ENCODE peak calls at places on chromosomes 6 and 20, in eight cellular contexts. R is endothelial cell of umbilical vein; U is activated CD8-positive, alpha-beta memory T cell treated with anti-CD3 and anti-CD28 coated beads for 24 hours; I is activated naive CD8-positive, alpha-beta T cell treated with anti-CD3 and anti-CD28 coated beads, Interleukin-2, amount 50 U/mL, for 24 hours; X is astrocyte; E is aorta; W is A172; S is prostate gland. P is an unnamed sample.

GRCh38 chr6:134317471-134318131 is at the start of gene SGK1:
- DNase-seq in W (peak), E (no peak), U (peak), S (peak), I (peak), X (peak), R (peak), P (peak)

GRCh38 chr20:6715350-6716063 is 52.0 kb upstream of the BMP2 start:
- DNase-seq in S (no peak), W (no peak), U (no peak), R (no peak), I (no peak), X (no peak), E (no peak), P (no peak)

GRCh38 chr20:49310695-49311094 is 32.8 kb upstream of the ZNFX1 start:
- DNase-seq in X (no peak), W (no peak), E (no peak), I (no peak), S (no peak), R (peak), U (no peak), P (no peak)

GRCh38 chr6:84779917-84780316 is 15.5 kb upstream of the TBX18 start:
- DNase-seq in X (no peak), U (no peak), I (no peak), E (no peak), S (no peak), W (no peak), R (no peak), P (no peak)

GRCh38 chr20:43746344-43747137 is 19.7 kb upstream of the GTSF1L start:
- DNase-seq in U (no peak), E (no peak), S (no peak), I (no peak), R (no peak), W (peak), X (no peak), P (no peak)

GRCh38 chr6:72579865-72580264 is 42.0 kb upstream of the KCNQ5 start:
- DNase-seq in R (no peak), W (no peak), U (no peak), S (no peak), E (no peak), I (no peak), X (no peak), P (no peak)

GRCh38 chr20:23148721-23149570 is 62.8 kb upstream of the CD93 start:
- DNase-seq in E (no peak), X (no peak), R (no peak), S (no peak), W (no peak), U (peak), I (no peak), P (no peak)

GRCh38 chr6:165245287-165245686 is 64.1 kb downstream of the C6orf118 start:
- DNase-seq in U (no peak), I (no peak), E (no peak), W (peak), R (no peak), S (no peak), X (peak), P (no peak)

GRCh38 chr6:126831461-126831860 is 287.0 kb upstream of the RSPO3 start:
- DNase-seq in X (peak), W (no peak), U (no peak), R (peak), S (no peak), I (no peak), E (no peak), P (no peak)

GRCh38 chr6:1856381-1856780 is 246.7 kb downstream of the FOXC1 start:
- DNase-seq in I (no peak), U (no peak), W (peak), X (peak), S (peak), R (peak), E (no peak), P (no peak)

GRCh38 chr6:43773050-43773956 is 3.3 kb downstream of the VEGFA start:
- DNase-seq in W (peak), R (peak), S (peak), E (peak), U (peak), I (peak), X (no peak), P (peak)

GRCh38 chr6:87742106-87742505 is 40.1 kb upstream of the AKIRIN2 start:
- DNase-seq in U (no peak), X (no peak), S (no peak), R (no peak), W (no peak), I (peak), E (no peak), P (no peak)

GRCh38 chr6:53691667-53692133 is 26.1 kb upstream of the KLHL31 start:
- DNase-seq in R (no peak), E (no peak), X (no peak), W (no peak), I (no peak), S (no peak), U (no peak), P (no peak)

GRCh38 chr20:55472704-55473103 is 532.6 kb downstream of the CBLN4 start:
- DNase-seq in S (no peak), R (no peak), U (no peak), W (no peak), E (no peak), I (no peak), X (no peak), P (no peak)

GRCh38 chr6:28213213-28213523 is 11.9 kb upstream of the ZSCAN9 start:
- DNase-seq in I (no peak), U (no peak), R (no peak), E (no peak), S (no peak), X (no peak), W (no peak), P (no peak)

GRCh38 chr6:165793287-165793825 is 130.3 kb upstream of the PDE10A start:
- DNase-seq in U (no peak), X (no peak), R (no peak), S (no peak), E (no peak), W (no peak), I (no peak), P (no peak)

GRCh38 chr6:154783229-154783628 is 50.0 kb downstream of the SCAF8 start:
- DNase-seq in R (no peak), E (no peak), U (no peak), S (no peak), I (no peak), W (no peak), X (no peak), P (no peak)

GRCh38 chr6:38871745-38872568 is 156.8 kb downstream of the DNAH8 start:
- DNase-seq in R (peak), I (peak), X (peak), U (peak), S (peak), E (no peak), W (peak), P (peak)

GRCh38 chr6:39007575-39007974 is 41.0 kb upstream of the GLP1R start:
- DNase-seq in S (no peak), W (no peak), U (no peak), R (no peak), X (no peak), E (no peak), I (no peak), P (no peak)

GRCh38 chr20:59184880-59185447 is 21.3 kb downstream of the ZNF831 start:
- DNase-seq in S (no peak), E (no peak), X (no peak), I (peak), R (no peak), U (no peak), W (peak), P (no peak)

GRCh38 chr6:29531668-29532067 is 27.9 kb downstream of the UBD start:
- DNase-seq in W (no peak), R (no peak), U (no peak), X (no peak), I (peak), S (no peak), E (no peak), P (no peak)

GRCh38 chr6:64874776-64875175 is 832.2 kb downstream of the EYS start:
- DNase-seq in E (no peak), U (no peak), I (no peak), W (no peak), X (no peak), S (no peak), R (no peak), P (no peak)

GRCh38 chr6:151257984-151258445 is 18.2 kb downstream of the AKAP12 start:
- DNase-seq in W (no peak), S (no peak), E (no peak), U (no peak), I (no peak), R (no peak), X (no peak), P (no peak)

GRCh38 chr20:31559704-31560093 is 45.4 kb upstream of the ID1 start:
- DNase-seq in X (peak), W (no peak), S (no peak), U (no peak), I (no peak), R (no peak), E (no peak), P (no peak)

GRCh38 chr20:46128310-46129151 is 10.4 kb downstream of the CD40 start:
- DNase-seq in E (peak), U (no peak), S (no peak), X (no peak), W (no peak), I (no peak), R (peak), P (no peak)

GRCh38 chr20:57620274-57620990 is at the start of gene ZBP1:
- DNase-seq in I (peak), U (peak), R (no peak), W (no peak), X (no peak), E (peak), S (peak), P (no peak)

GRCh38 chr6:94215614-94216013 is 796.3 kb upstream of the EPHA7 start:
- DNase-seq in X (no peak), S (no peak), W (no peak), E (no peak), U (no peak), I (no peak), R (no peak), P (no peak)

GRCh38 chr20:49397525-49397924 is 84.9 kb downstream of the KCNB1 start:
- DNase-seq in U (no peak), W (peak), I (no peak), R (no peak), X (no peak), S (no peak), E (no peak), P (no peak)

P was measured in body of pancreas.